ENCODE peak calls at places on chromosomes 13 and 19, in seven cellular contexts. N, F, E, O, Z, M and Q are unnamed samples.

GRCh38 chr13:31477961-31478360 is 261.4 kb upstream of the RXFP2 start:
- DNase-seq in N (peak), F (no peak), E (no peak), O (no peak), Z (no peak), M (no peak), Q (peak)

GRCh38 chr13:98022210-98022609 is 68.7 kb downstream of the IPO5 start:
- DNase-seq in N (peak), F (no peak), E (peak), O (no peak), Z (peak), M (no peak), Q (peak)

GRCh38 chr19:44741841-44742352 is 6.6 kb upstream of the BCL3 start:
- DNase-seq in N (peak), F (no peak), E (peak), O (no peak), Z (peak), M (no peak), Q (peak)

GRCh38 chr13:37446503-37446902 is 152.1 kb downstream of the POSTN start:
- DNase-seq in N (peak), F (no peak), E (no peak), O (no peak), Z (no peak), M (no peak), Q (peak)

GRCh38 chr19:36152061-36152885 is at the start of gene COX7A1:
- DNase-seq in N (no peak), F (no peak), E (no peak), O (no peak), Z (peak), M (no peak), Q (peak)

GRCh38 chr13:27403727-27404385 is 20.6 kb upstream of the GTF3A start:
- DNase-seq in N (no peak), F (no peak), E (no peak), O (no peak), Z (no peak), M (no peak), Q (no peak)

GRCh38 chr19:10891360-10892108 is 20.2 kb downstream of the CARM1 start:
- DNase-seq in N (no peak), F (no peak), E (no peak), O (no peak), Z (peak), M (no peak), Q (no peak)

GRCh38 chr19:43623889-43624670 is 4.7 kb upstream of the ZNF428 start:
- DNase-seq in N (no peak), F (no peak), E (no peak), O (no peak), Z (no peak), M (no peak), Q (no peak)

GRCh38 chr13:110257408-110257807 is 49.5 kb downstream of the COL4A1 start:
- DNase-seq in N (no peak), F (no peak), E (no peak), O (no peak), Z (no peak), M (no peak), Q (no peak)

GRCh38 chr13:32081591-32081990 is 50.0 kb downstream of the FRY start:
- DNase-seq in N (no peak), F (no peak), E (no peak), O (no peak), Z (no peak), M (no peak), Q (no peak)

GRCh38 chr13:103799028-103799427 is 732.8 kb upstream of the SLC10A2 start:
- DNase-seq in N (no peak), F (no peak), E (no peak), O (no peak), Z (no peak), M (no peak), Q (no peak)

GRCh38 chr13:103431880-103432279 is 365.7 kb upstream of the SLC10A2 start:
- DNase-seq in N (no peak), F (no peak), E (peak), O (no peak), Z (no peak), M (no peak), Q (no peak)

GRCh38 chr13:37686501-37686900 is 87.9 kb upstream of the POSTN start:
- DNase-seq in N (no peak), F (no peak), E (no peak), O (no peak), Z (no peak), M (no peak), Q (no peak)

GRCh38 chr13:97140611-97141010 is 81.5 kb upstream of the MBNL2 start:
- DNase-seq in N (no peak), F (no peak), E (no peak), O (no peak), Z (no peak), M (no peak), Q (no peak)

GRCh38 chr19:48330012-48330681 is 4.8 kb downstream of the EMP3 start:
- DNase-seq in N (peak), F (peak), E (no peak), O (peak), Z (peak), M (peak), Q (no peak)

GRCh38 chr13:113649212-113649611 is 8.8 kb downstream of the ATP4B start:
- DNase-seq in N (no peak), F (no peak), E (no peak), O (no peak), Z (no peak), M (no peak), Q (no peak)

GRCh38 chr13:38539632-38540031 is 147.2 kb upstream of the FREM2 start:
- DNase-seq in N (no peak), F (no peak), E (no peak), O (no peak), Z (no peak), M (no peak), Q (no peak)

GRCh38 chr13:112893570-112894422 is 75.2 kb upstream of the MCF2L start:
- DNase-seq in N (no peak), F (no peak), E (peak), O (peak), Z (peak), M (no peak), Q (no peak)

GRCh38 chr13:72295173-72295572 is 428.2 kb upstream of the DACH1 start:
- DNase-seq in N (peak), F (no peak), E (no peak), O (no peak), Z (no peak), M (no peak), Q (no peak)

GRCh38 chr13:112664501-112665203 is 25.2 kb upstream of the ATP11A start:
- DNase-seq in N (no peak), F (no peak), E (no peak), O (no peak), Z (no peak), M (no peak), Q (peak)

GRCh38 chr19:4393947-4394590 is 6.3 kb downstream of the SH3GL1 start:
- DNase-seq in N (peak), F (no peak), E (no peak), O (no peak), Z (no peak), M (no peak), Q (peak)

GRCh38 chr19:3868770-3869456 is at the start of gene ZFR2:
- DNase-seq in N (no peak), F (no peak), E (peak), O (peak), Z (no peak), M (peak), Q (no peak)

GRCh38 chr19:28887920-28888618 is 324.9 kb downstream of the UQCRFS1 start:
- DNase-seq in N (no peak), F (no peak), E (no peak), O (no peak), Z (no peak), M (no peak), Q (no peak)

GRCh38 chr13:113670541-113670940 is 3.5 kb downstream of the GRK1 start:
- DNase-seq in N (no peak), F (no peak), E (no peak), O (no peak), Z (no peak), M (no peak), Q (no peak)

GRCh38 chr19:8109455-8109854 is 39.9 kb downstream of the FBN3 start:
- DNase-seq in N (no peak), F (no peak), E (no peak), O (no peak), Z (no peak), M (no peak), Q (no peak)

GRCh38 chr19:48368942-48369341 is 4.8 kb downstream of the SYNGR4 start:
- DNase-seq in N (no peak), F (no peak), E (no peak), O (no peak), Z (peak), M (no peak), Q (no peak)

GRCh38 chr13:114310961-114311360 is 3.3 kb upstream of the CHAMP1 start:
- DNase-seq in N (peak), F (no peak), E (no peak), O (no peak), Z (no peak), M (no peak), Q (no peak)

GRCh38 chr19:15529774-15530372 is 21.5 kb downstream of the CYP4F22 start:
- DNase-seq in N (no peak), F (no peak), E (no peak), O (no peak), Z (no peak), M (no peak), Q (peak)

GRCh38 chr13:111033172-111034133 is 81.7 kb upstream of the ARHGEF7 start:
- DNase-seq in N (no peak), F (no peak), E (no peak), O (no peak), Z (no peak), M (no peak), Q (peak)

GRCh38 chr19:11089254-11090013 is at the start of gene LDLR:
- DNase-seq in N (peak), F (peak), E (peak), O (peak), Z (peak), M (peak), Q (peak)

GRCh38 chr13:44174769-44175425 is 198.7 kb upstream of the SERP2 start:
- DNase-seq in N (peak), F (no peak), E (no peak), O (no peak), Z (no peak), M (no peak), Q (no peak)

GRCh38 chr13:43785681-43786471 is 896 bp downstream of the ENOX1 start:
- DNase-seq in N (peak), F (no peak), E (peak), O (no peak), Z (peak), M (peak), Q (peak)

GRCh38 chr19:7912144-7912696 is 2.4 kb upstream of the TGFBR3L start:
- DNase-seq in N (no peak), F (no peak), E (no peak), O (no peak), Z (no peak), M (no peak), Q (no peak)

GRCh38 chr13:42707596-42707995 is 73.8 kb upstream of the FAM216B start:
- DNase-seq in N (peak), F (no peak), E (no peak), O (no peak), Z (no peak), M (no peak), Q (peak)

GRCh38 chr19:52237771-52238400 is 31.5 kb upstream of the ZNF766 start:
- DNase-seq in N (peak), F (peak), E (peak), O (peak), Z (peak), M (peak), Q (peak)

GRCh38 chr13:80189889-80190597 is 150.9 kb downstream of the SPRY2 start:
- DNase-seq in N (no peak), F (no peak), E (no peak), O (no peak), Z (no peak), M (no peak), Q (no peak)

GRCh38 chr13:60583911-60584753 is 187.1 kb downstream of the TDRD3 start:
- DNase-seq in N (peak), F (no peak), E (peak), O (no peak), Z (no peak), M (no peak), Q (peak)
- H3K4me3 ChIP-seq in N (no peak), F (no peak), E (peak), O (no peak), Z (no peak), M (no peak), Q (no peak)

GRCh38 chr13:75366380-75367280 is 115.3 kb downstream of the TBC1D4 start:
- DNase-seq in N (no peak), F (no peak), E (no peak), O (no peak), Z (no peak), M (no peak), Q (no peak)
- H3K4me3 ChIP-seq in N (peak), F (peak), E (no peak), O (no peak), Z (peak), M (no peak), Q (no peak)

GRCh38 chr19:38182536-38183210 is 41.3 kb downstream of the DPF1 start:
- DNase-seq in N (no peak), F (no peak), E (no peak), O (no peak), Z (no peak), M (no peak), Q (peak)
- H3K4me3 ChIP-seq in N (no peak), F (no peak), E (no peak), O (no peak), Z (no peak), M (no peak), Q (no peak)

GRCh38 chr19:778910-779653 is 18.2 kb upstream of the PTBP1 start:
- DNase-seq in N (peak), F (no peak), E (peak), O (no peak), Z (no peak), M (no peak), Q (peak)
- H3K4me3 ChIP-seq in N (no peak), F (no peak), E (no peak), O (no peak), Z (no peak), M (no peak), Q (no peak)

GRCh38 chr19:32337176-32337808 is 8.1 kb upstream of the ZNF507 start:
- DNase-seq in N (no peak), F (no peak), E (no peak), O (no peak), Z (no peak), M (no peak), Q (no peak)

GRCh38 chr19:32333227-32333626 is 12.2 kb upstream of the ZNF507 start:
- DNase-seq in N (no peak), F (no peak), E (no peak), O (no peak), Z (no peak), M (no peak), Q (no peak)

GRCh38 chr19:32339988-32340874 is 5.2 kb upstream of the ZNF507 start:
- DNase-seq in N (peak), F (peak), E (peak), O (peak), Z (peak), M (peak), Q (no peak)

DNA sequence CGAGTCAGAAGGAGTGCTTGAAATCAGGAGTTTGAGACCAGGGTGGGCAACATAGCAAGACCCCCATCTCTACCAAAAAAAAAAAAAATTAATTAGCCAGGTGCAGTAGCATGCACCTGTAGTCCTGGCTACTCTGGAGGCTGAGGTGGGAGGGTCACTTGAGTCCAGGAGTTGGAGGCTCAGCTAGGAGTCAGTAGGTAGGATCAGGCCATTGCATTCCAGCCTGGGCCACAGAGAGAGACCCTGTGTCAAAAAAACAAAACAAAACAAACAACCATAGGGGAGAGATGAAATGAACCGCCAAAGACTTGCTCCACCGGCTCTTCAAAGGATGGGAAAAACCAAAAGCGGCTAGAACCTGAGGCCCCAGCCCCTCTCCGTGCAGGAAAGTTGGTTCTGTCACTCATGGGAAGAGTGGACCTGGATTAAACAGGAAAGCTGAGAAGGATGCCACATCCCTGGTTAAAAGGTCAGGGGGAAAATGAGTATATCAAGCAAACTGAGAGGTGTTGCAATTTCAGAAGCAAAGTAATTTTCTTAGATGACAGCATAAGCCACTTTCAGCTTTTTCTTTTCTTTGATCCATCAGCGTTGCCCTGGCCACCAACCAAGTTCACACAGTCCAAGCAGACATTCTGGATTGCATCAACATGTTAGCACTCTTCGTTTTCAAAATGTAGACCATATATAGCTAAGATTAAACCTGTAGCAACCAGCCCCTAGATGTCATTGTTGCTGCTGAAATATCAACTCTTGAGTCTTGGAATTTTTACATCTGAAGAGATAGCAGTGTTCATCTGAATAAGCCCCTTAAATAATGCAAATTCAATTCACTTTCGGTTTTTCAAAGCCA is 8.9 kb upstream of the ZNF507 start:
- DNase-seq in N (no peak), F (no peak), E (peak), O (no peak), Z (peak), M (no peak), Q (peak)
- H3K4me3 ChIP-seq in N (peak), F (no peak), E (no peak), O (no peak), Z (peak), M (no peak), Q (peak)

DNA sequence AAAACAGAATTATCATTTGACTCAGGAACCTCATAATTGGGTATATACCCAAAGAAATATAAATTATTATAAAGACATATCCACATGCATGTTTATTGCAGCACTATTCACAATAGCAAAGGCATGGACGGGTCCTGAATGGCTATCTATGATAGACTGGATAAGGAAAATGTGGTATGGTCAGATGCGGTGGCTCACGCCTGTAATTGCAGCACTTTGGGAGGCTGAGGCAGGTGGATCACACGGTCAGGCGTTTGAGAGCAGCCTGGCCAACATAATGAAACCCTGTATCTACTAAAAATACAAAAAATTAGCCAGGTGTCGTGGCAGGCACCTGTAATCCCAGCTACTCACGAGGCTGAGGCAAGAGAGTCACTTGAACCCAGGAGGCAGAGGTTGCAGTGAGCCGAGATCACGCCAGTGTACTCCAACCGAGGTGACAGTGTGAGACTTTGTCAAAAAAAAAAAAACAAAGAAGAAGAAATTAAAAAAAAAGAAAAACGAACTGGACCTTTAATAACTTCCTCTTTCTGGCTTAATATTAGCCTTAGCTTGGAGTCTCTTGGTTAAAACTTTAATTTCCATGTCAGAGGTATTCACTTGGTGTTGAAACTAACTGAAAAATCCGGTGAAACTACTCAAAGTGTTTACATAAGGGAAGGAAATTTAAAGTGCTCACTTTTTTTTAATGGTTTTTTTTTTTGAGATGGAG is 104.4 kb downstream of the ZNF486 start:
- DNase-seq in N (no peak), F (no peak), E (no peak), O (no peak), Z (no peak), M (peak), Q (no peak)
- H3K4me3 ChIP-seq in N (no peak), F (no peak), E (no peak), O (no peak), Z (no peak), M (peak), Q (no peak)

DNA sequence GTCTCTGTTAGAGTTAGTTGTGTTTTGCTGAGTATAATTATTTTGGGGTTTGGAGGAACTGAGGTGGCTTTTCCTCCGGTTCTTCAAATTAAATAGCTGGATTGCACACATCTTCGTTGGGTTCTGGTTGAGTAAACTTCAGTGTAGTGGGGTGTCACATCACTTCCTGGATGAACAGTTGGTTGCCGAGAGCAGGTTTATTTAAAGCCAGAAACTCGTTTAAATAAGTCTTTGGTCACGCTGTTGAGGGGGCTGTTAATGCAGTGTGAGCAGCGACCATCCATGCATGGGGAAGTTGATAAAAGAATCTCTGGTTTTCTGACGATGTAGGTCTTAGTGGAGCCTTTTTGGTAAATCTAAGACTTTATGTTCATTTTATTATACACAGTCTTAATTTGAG is 351.2 kb upstream of the ARGLU1 start:
- DNase-seq in N (no peak), F (no peak), E (peak), O (no peak), Z (no peak), M (peak), Q (no peak)
- H3K4me3 ChIP-seq in N (no peak), F (no peak), E (no peak), O (no peak), Z (peak), M (peak), Q (no peak)

GRCh38 chr13:33283195-33283910 is 2.2 kb downstream of the STARD13 start:
- DNase-seq in N (no peak), F (no peak), E (no peak), O (no peak), Z (no peak), M (no peak), Q (no peak)
- H3K4me3 ChIP-seq in N (peak), F (no peak), E (peak), O (no peak), Z (peak), M (no peak), Q (peak)

DNA sequence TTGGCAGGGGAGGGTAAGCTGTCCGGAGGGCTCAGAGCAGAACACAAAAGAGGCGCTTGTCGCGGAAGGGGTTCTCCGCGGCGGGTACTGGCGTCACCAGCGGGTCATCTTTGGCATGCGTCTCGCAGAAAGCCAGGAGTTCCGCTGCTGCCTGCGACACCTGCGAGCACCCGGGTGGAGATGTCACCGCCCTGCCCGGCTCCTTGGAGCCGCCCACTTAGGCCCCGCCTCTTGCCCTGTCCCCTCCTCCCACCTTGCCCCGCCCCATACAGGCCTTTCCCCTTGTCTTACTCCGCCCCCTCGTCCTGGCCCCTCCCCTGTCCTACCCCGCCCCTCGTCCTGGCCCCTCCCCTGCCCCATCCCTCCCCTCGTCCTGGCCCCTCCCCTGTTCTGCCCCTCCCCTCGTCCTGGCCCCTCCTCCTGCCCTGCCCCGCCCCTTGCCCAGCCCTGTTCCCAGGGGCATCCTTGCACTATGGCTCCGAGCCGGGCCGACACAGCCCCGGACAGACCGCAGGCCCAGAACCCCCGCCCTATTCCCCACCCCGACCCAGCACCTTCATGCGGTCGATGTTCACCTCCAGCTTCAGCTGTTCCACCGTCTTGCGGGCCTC is 1.9 kb downstream of the GNG8 start:
- DNase-seq in N (peak), F (peak), E (peak), O (peak), Z (peak), M (peak), Q (peak)
- H3K4me3 ChIP-seq in N (no peak), F (peak), E (peak), O (peak), Z (peak), M (peak), Q (peak)

GRCh38 chr13:40961826-40962225 is 57.3 kb downstream of the ELF1 start:
- DNase-seq in N (no peak), F (no peak), E (no peak), O (no peak), Z (no peak), M (no peak), Q (no peak)
- H3K4me3 ChIP-seq in N (no peak), F (peak), E (no peak), O (no peak), Z (no peak), M (peak), Q (no peak)